ENCODE peak calls at places on chromosomes 13 and 19, in six cellular contexts. One of them, this sample, is unnamed.

GRCh38 chr19:55257461-55258411 is 1.1 kb downstream of the PPP6R1 start:
- DNase-seq in choroid plexus epithelial cell: peak; percentile 26
- DNase-seq in heart right ventricle: no peak
- DNase-seq in activated T-helper 1 cell treated with anti-CD3 and anti-CD28 coated beads, Interleukin-12 subunit alpha, Interleukin-12 subunit beta, Interleukin-2, Interleukin-4 antibody, amounts not matched to agents 30 ng/mL and 10 ng/mL and 1 ng/mL, durations not matched to agents 14 hours and 24 hours and 36 hours: peak; percentile 11
- DNase-seq in SK-N-DZ: no peak
- DNase-seq in AG08395: peak; percentile 30
- DNase-seq in this sample: no peak

GRCh38 chr19:33755314-33756020 is 41.2 kb upstream of the KCTD15 start:
- DNase-seq in activated T-helper 1 cell treated with anti-CD3 and anti-CD28 coated beads, Interleukin-12 subunit alpha, Interleukin-12 subunit beta, Interleukin-2, Interleukin-4 antibody, amounts not matched to agents 30 ng/mL and 10 ng/mL and 1 ng/mL, durations not matched to agents 14 hours and 24 hours and 36 hours: no peak
- DNase-seq in AG08395: no peak
- DNase-seq in choroid plexus epithelial cell: no peak
- DNase-seq in heart right ventricle: no peak
- DNase-seq in SK-N-DZ: no peak
- DNase-seq in this sample: no peak

GRCh38 chr19:29752450-29753025 is 37.5 kb upstream of the C19orf12 start:
- DNase-seq in choroid plexus epithelial cell: no peak
- DNase-seq in heart right ventricle: no peak
- DNase-seq in SK-N-DZ: no peak
- DNase-seq in AG08395: no peak
- DNase-seq in activated T-helper 1 cell treated with anti-CD3 and anti-CD28 coated beads, Interleukin-12 subunit alpha, Interleukin-12 subunit beta, Interleukin-2, Interleukin-4 antibody, amounts not matched to agents 30 ng/mL and 10 ng/mL and 1 ng/mL, durations not matched to agents 14 hours and 24 hours and 36 hours: no peak
- DNase-seq in this sample: no peak

GRCh38 chr13:22800726-22801401 is 379.9 kb upstream of the SGCG start:
- DNase-seq in SK-N-DZ: no peak
- DNase-seq in AG08395: peak; percentile 5
- DNase-seq in choroid plexus epithelial cell: no peak
- DNase-seq in heart right ventricle: no peak
- DNase-seq in activated T-helper 1 cell treated with anti-CD3 and anti-CD28 coated beads, Interleukin-12 subunit alpha, Interleukin-12 subunit beta, Interleukin-2, Interleukin-4 antibody, amounts not matched to agents 30 ng/mL and 10 ng/mL and 1 ng/mL, durations not matched to agents 14 hours and 24 hours and 36 hours: no peak
- DNase-seq in this sample: peak; percentile 18

GRCh38 chr19:8208710-8209110 is 460 bp upstream of the CERS4 start:
- DNase-seq in activated T-helper 1 cell treated with anti-CD3 and anti-CD28 coated beads, Interleukin-12 subunit alpha, Interleukin-12 subunit beta, Interleukin-2, Interleukin-4 antibody, amounts not matched to agents 30 ng/mL and 10 ng/mL and 1 ng/mL, durations not matched to agents 14 hours and 24 hours and 36 hours: no peak
- DNase-seq in AG08395: no peak
- DNase-seq in choroid plexus epithelial cell: no peak
- DNase-seq in SK-N-DZ: no peak
- DNase-seq in heart right ventricle: peak; percentile 86
- DNase-seq in this sample: no peak

GRCh38 chr13:79485014-79485441 is 4.1 kb downstream of the NDFIP2 start:
- DNase-seq in SK-N-DZ: no peak
- DNase-seq in choroid plexus epithelial cell: peak; percentile 93
- DNase-seq in activated T-helper 1 cell treated with anti-CD3 and anti-CD28 coated beads, Interleukin-12 subunit alpha, Interleukin-12 subunit beta, Interleukin-2, Interleukin-4 antibody, amounts not matched to agents 30 ng/mL and 10 ng/mL and 1 ng/mL, durations not matched to agents 14 hours and 24 hours and 36 hours: no peak
- DNase-seq in AG08395: peak; percentile 57
- DNase-seq in heart right ventricle: no peak
- DNase-seq in this sample: peak; percentile 99

GRCh38 chr13:30192320-30193093 is 114.8 kb downstream of the KATNAL1 start:
- DNase-seq in activated T-helper 1 cell treated with anti-CD3 and anti-CD28 coated beads, Interleukin-12 subunit alpha, Interleukin-12 subunit beta, Interleukin-2, Interleukin-4 antibody, amounts not matched to agents 30 ng/mL and 10 ng/mL and 1 ng/mL, durations not matched to agents 14 hours and 24 hours and 36 hours: no peak
- DNase-seq in AG08395: no peak
- DNase-seq in SK-N-DZ: no peak
- DNase-seq in choroid plexus epithelial cell: peak; percentile 23
- DNase-seq in heart right ventricle: no peak
- DNase-seq in this sample: peak; percentile 19

GRCh38 chr13:75458696-75459422 is 23.1 kb downstream of the TBC1D4 start:
- DNase-seq in activated T-helper 1 cell treated with anti-CD3 and anti-CD28 coated beads, Interleukin-12 subunit alpha, Interleukin-12 subunit beta, Interleukin-2, Interleukin-4 antibody, amounts not matched to agents 30 ng/mL and 10 ng/mL and 1 ng/mL, durations not matched to agents 14 hours and 24 hours and 36 hours: no peak
- DNase-seq in choroid plexus epithelial cell: peak; percentile 42
- DNase-seq in SK-N-DZ: peak; percentile 68
- DNase-seq in heart right ventricle: peak; percentile 56
- DNase-seq in AG08395: no peak
- DNase-seq in this sample: peak; percentile 81

GRCh38 chr13:42174344-42175162 is 97.4 kb upstream of the AKAP11 start:
- DNase-seq in choroid plexus epithelial cell: peak; percentile 50
- DNase-seq in heart right ventricle: no peak
- DNase-seq in SK-N-DZ: no peak
- DNase-seq in activated T-helper 1 cell treated with anti-CD3 and anti-CD28 coated beads, Interleukin-12 subunit alpha, Interleukin-12 subunit beta, Interleukin-2, Interleukin-4 antibody, amounts not matched to agents 30 ng/mL and 10 ng/mL and 1 ng/mL, durations not matched to agents 14 hours and 24 hours and 36 hours: no peak
- DNase-seq in AG08395: no peak
- DNase-seq in this sample: peak; percentile 13

GRCh38 chr13:46748300-46748699 is 48.7 kb downstream of the ESD start:
- DNase-seq in heart right ventricle: no peak
- DNase-seq in choroid plexus epithelial cell: no peak
- DNase-seq in AG08395: no peak
- DNase-seq in SK-N-DZ: peak; percentile 88
- DNase-seq in activated T-helper 1 cell treated with anti-CD3 and anti-CD28 coated beads, Interleukin-12 subunit alpha, Interleukin-12 subunit beta, Interleukin-2, Interleukin-4 antibody, amounts not matched to agents 30 ng/mL and 10 ng/mL and 1 ng/mL, durations not matched to agents 14 hours and 24 hours and 36 hours: no peak
- DNase-seq in this sample: no peak

GRCh38 chr19:4016486-4016885 is 8.9 kb downstream of the PIAS4 start:
- DNase-seq in choroid plexus epithelial cell: no peak
- DNase-seq in SK-N-DZ: no peak
- DNase-seq in activated T-helper 1 cell treated with anti-CD3 and anti-CD28 coated beads, Interleukin-12 subunit alpha, Interleukin-12 subunit beta, Interleukin-2, Interleukin-4 antibody, amounts not matched to agents 30 ng/mL and 10 ng/mL and 1 ng/mL, durations not matched to agents 14 hours and 24 hours and 36 hours: no peak
- DNase-seq in heart right ventricle: no peak
- DNase-seq in AG08395: no peak
- DNase-seq in this sample: no peak

GRCh38 chr13:90750957-90751356 is 596.5 kb upstream of the MIR17HG start:
- DNase-seq in heart right ventricle: no peak
- DNase-seq in SK-N-DZ: peak; percentile 93
- DNase-seq in choroid plexus epithelial cell: no peak
- DNase-seq in activated T-helper 1 cell treated with anti-CD3 and anti-CD28 coated beads, Interleukin-12 subunit alpha, Interleukin-12 subunit beta, Interleukin-2, Interleukin-4 antibody, amounts not matched to agents 30 ng/mL and 10 ng/mL and 1 ng/mL, durations not matched to agents 14 hours and 24 hours and 36 hours: no peak
- DNase-seq in AG08395: no peak
- DNase-seq in this sample: peak; percentile 18

GRCh38 chr13:51928231-51928630 is 66.5 kb downstream of the CCDC70 start:
- DNase-seq in SK-N-DZ: no peak
- DNase-seq in heart right ventricle: no peak
- DNase-seq in activated T-helper 1 cell treated with anti-CD3 and anti-CD28 coated beads, Interleukin-12 subunit alpha, Interleukin-12 subunit beta, Interleukin-2, Interleukin-4 antibody, amounts not matched to agents 30 ng/mL and 10 ng/mL and 1 ng/mL, durations not matched to agents 14 hours and 24 hours and 36 hours: no peak
- DNase-seq in choroid plexus epithelial cell: no peak
- DNase-seq in AG08395: no peak
- DNase-seq in this sample: no peak

GRCh38 chr13:73849292-73849691 is 284.9 kb downstream of the KLF12 start:
- DNase-seq in SK-N-DZ: peak; percentile 37
- DNase-seq in heart right ventricle: no peak
- DNase-seq in choroid plexus epithelial cell: peak; percentile 80
- DNase-seq in AG08395: peak; percentile 28
- DNase-seq in activated T-helper 1 cell treated with anti-CD3 and anti-CD28 coated beads, Interleukin-12 subunit alpha, Interleukin-12 subunit beta, Interleukin-2, Interleukin-4 antibody, amounts not matched to agents 30 ng/mL and 10 ng/mL and 1 ng/mL, durations not matched to agents 14 hours and 24 hours and 36 hours: no peak
- DNase-seq in this sample: peak; percentile 57

GRCh38 chr13:98172570-98173405 is 4.3 kb downstream of the RNF113B start:
- DNase-seq in activated T-helper 1 cell treated with anti-CD3 and anti-CD28 coated beads, Interleukin-12 subunit alpha, Interleukin-12 subunit beta, Interleukin-2, Interleukin-4 antibody, amounts not matched to agents 30 ng/mL and 10 ng/mL and 1 ng/mL, durations not matched to agents 14 hours and 24 hours and 36 hours: no peak
- DNase-seq in heart right ventricle: no peak
- DNase-seq in SK-N-DZ: no peak
- DNase-seq in choroid plexus epithelial cell: peak; percentile 56
- DNase-seq in AG08395: peak; percentile 28
- DNase-seq in this sample: no peak

GRCh38 chr13:50892162-50892944 is 17.2 kb upstream of the RNASEH2B start:
- DNase-seq in heart right ventricle: no peak
- DNase-seq in SK-N-DZ: peak; percentile 74
- DNase-seq in AG08395: no peak
- DNase-seq in activated T-helper 1 cell treated with anti-CD3 and anti-CD28 coated beads, Interleukin-12 subunit alpha, Interleukin-12 subunit beta, Interleukin-2, Interleukin-4 antibody, amounts not matched to agents 30 ng/mL and 10 ng/mL and 1 ng/mL, durations not matched to agents 14 hours and 24 hours and 36 hours: no peak
- DNase-seq in choroid plexus epithelial cell: no peak
- DNase-seq in this sample: no peak

GRCh38 chr19:50481351-50482149 is 4.9 kb upstream of the GARIN5A start:
- DNase-seq in heart right ventricle: no peak
- DNase-seq in activated T-helper 1 cell treated with anti-CD3 and anti-CD28 coated beads, Interleukin-12 subunit alpha, Interleukin-12 subunit beta, Interleukin-2, Interleukin-4 antibody, amounts not matched to agents 30 ng/mL and 10 ng/mL and 1 ng/mL, durations not matched to agents 14 hours and 24 hours and 36 hours: no peak
- DNase-seq in SK-N-DZ: no peak
- DNase-seq in choroid plexus epithelial cell: no peak
- DNase-seq in AG08395: no peak
- DNase-seq in this sample: no peak

GRCh38 chr19:53333071-53333465 is 481 bp upstream of the ZNF845 start:
- DNase-seq in choroid plexus epithelial cell: no peak
- DNase-seq in activated T-helper 1 cell treated with anti-CD3 and anti-CD28 coated beads, Interleukin-12 subunit alpha, Interleukin-12 subunit beta, Interleukin-2, Interleukin-4 antibody, amounts not matched to agents 30 ng/mL and 10 ng/mL and 1 ng/mL, durations not matched to agents 14 hours and 24 hours and 36 hours: peak; percentile 8
- DNase-seq in SK-N-DZ: peak; percentile 58
- DNase-seq in heart right ventricle: peak; percentile 48
- DNase-seq in AG08395: peak; percentile 29
- DNase-seq in this sample: no peak

GRCh38 chr19:44553478-44554171 is 24.1 kb upstream of the CEACAM20 start:
- DNase-seq in SK-N-DZ: no peak
- DNase-seq in choroid plexus epithelial cell: peak; percentile 26
- DNase-seq in heart right ventricle: no peak
- DNase-seq in activated T-helper 1 cell treated with anti-CD3 and anti-CD28 coated beads, Interleukin-12 subunit alpha, Interleukin-12 subunit beta, Interleukin-2, Interleukin-4 antibody, amounts not matched to agents 30 ng/mL and 10 ng/mL and 1 ng/mL, durations not matched to agents 14 hours and 24 hours and 36 hours: no peak
- DNase-seq in AG08395: no peak
- DNase-seq in this sample: no peak

GRCh38 chr13:32264407-32264806 is 50.8 kb downstream of the ZAR1L start:
- DNase-seq in choroid plexus epithelial cell: peak; percentile 66
- DNase-seq in SK-N-DZ: no peak
- DNase-seq in AG08395: no peak
- DNase-seq in activated T-helper 1 cell treated with anti-CD3 and anti-CD28 coated beads, Interleukin-12 subunit alpha, Interleukin-12 subunit beta, Interleukin-2, Interleukin-4 antibody, amounts not matched to agents 30 ng/mL and 10 ng/mL and 1 ng/mL, durations not matched to agents 14 hours and 24 hours and 36 hours: no peak
- DNase-seq in heart right ventricle: peak; percentile 69
- DNase-seq in this sample: no peak

GRCh38 chr13:105774739-105775460 is 760.6 kb downstream of the EFNB2 start:
- DNase-seq in AG08395: no peak
- DNase-seq in SK-N-DZ: no peak
- DNase-seq in activated T-helper 1 cell treated with anti-CD3 and anti-CD28 coated beads, Interleukin-12 subunit alpha, Interleukin-12 subunit beta, Interleukin-2, Interleukin-4 antibody, amounts not matched to agents 30 ng/mL and 10 ng/mL and 1 ng/mL, durations not matched to agents 14 hours and 24 hours and 36 hours: no peak
- DNase-seq in choroid plexus epithelial cell: peak; percentile 12
- DNase-seq in heart right ventricle: no peak
- DNase-seq in this sample: peak; percentile 100

GRCh38 chr13:46804391-46804815 is 7.4 kb upstream of the ESD start:
- DNase-seq in activated T-helper 1 cell treated with anti-CD3 and anti-CD28 coated beads, Interleukin-12 subunit alpha, Interleukin-12 subunit beta, Interleukin-2, Interleukin-4 antibody, amounts not matched to agents 30 ng/mL and 10 ng/mL and 1 ng/mL, durations not matched to agents 14 hours and 24 hours and 36 hours: no peak
- DNase-seq in SK-N-DZ: no peak
- DNase-seq in choroid plexus epithelial cell: peak; percentile 95
- DNase-seq in heart right ventricle: no peak
- DNase-seq in AG08395: peak; percentile 91
- DNase-seq in this sample: peak; percentile 97

GRCh38 chr19:51793994-51794393 is 963 bp upstream of the FPR3 start:
- DNase-seq in AG08395: no peak
- DNase-seq in SK-N-DZ: no peak
- DNase-seq in activated T-helper 1 cell treated with anti-CD3 and anti-CD28 coated beads, Interleukin-12 subunit alpha, Interleukin-12 subunit beta, Interleukin-2, Interleukin-4 antibody, amounts not matched to agents 30 ng/mL and 10 ng/mL and 1 ng/mL, durations not matched to agents 14 hours and 24 hours and 36 hours: no peak
- DNase-seq in heart right ventricle: no peak
- DNase-seq in choroid plexus epithelial cell: no peak
- DNase-seq in this sample: no peak

GRCh38 chr19:7928741-7929701 is 3.1 kb upstream of the CTXN1 start:
- DNase-seq in SK-N-DZ: no peak
- DNase-seq in heart right ventricle: no peak
- DNase-seq in AG08395: peak; percentile 72
- DNase-seq in activated T-helper 1 cell treated with anti-CD3 and anti-CD28 coated beads, Interleukin-12 subunit alpha, Interleukin-12 subunit beta, Interleukin-2, Interleukin-4 antibody, amounts not matched to agents 30 ng/mL and 10 ng/mL and 1 ng/mL, durations not matched to agents 14 hours and 24 hours and 36 hours: no peak
- DNase-seq in choroid plexus epithelial cell: peak; percentile 91
- DNase-seq in this sample: peak; percentile 86

GRCh38 chr13:28321751-28322150 is 173.2 kb downstream of the FLT1 start:
- DNase-seq in SK-N-DZ: no peak
- DNase-seq in choroid plexus epithelial cell: peak; percentile 28
- DNase-seq in activated T-helper 1 cell treated with anti-CD3 and anti-CD28 coated beads, Interleukin-12 subunit alpha, Interleukin-12 subunit beta, Interleukin-2, Interleukin-4 antibody, amounts not matched to agents 30 ng/mL and 10 ng/mL and 1 ng/mL, durations not matched to agents 14 hours and 24 hours and 36 hours: no peak
- DNase-seq in heart right ventricle: no peak
- DNase-seq in AG08395: no peak
- DNase-seq in this sample: no peak

GRCh38 chr13:35723820-35724219 is 247.3 kb upstream of the MAB21L1 start:
- DNase-seq in choroid plexus epithelial cell: peak; percentile 56
- DNase-seq in heart right ventricle: peak; percentile 33
- DNase-seq in AG08395: peak; percentile 73
- DNase-seq in SK-N-DZ: no peak
- DNase-seq in activated T-helper 1 cell treated with anti-CD3 and anti-CD28 coated beads, Interleukin-12 subunit alpha, Interleukin-12 subunit beta, Interleukin-2, Interleukin-4 antibody, amounts not matched to agents 30 ng/mL and 10 ng/mL and 1 ng/mL, durations not matched to agents 14 hours and 24 hours and 36 hours: no peak
- DNase-seq in this sample: no peak

GRCh38 chr19:51002542-51003311 is 1.3 kb upstream of the KLK8 start:
- DNase-seq in choroid plexus epithelial cell: no peak
- DNase-seq in activated T-helper 1 cell treated with anti-CD3 and anti-CD28 coated beads, Interleukin-12 subunit alpha, Interleukin-12 subunit beta, Interleukin-2, Interleukin-4 antibody, amounts not matched to agents 30 ng/mL and 10 ng/mL and 1 ng/mL, durations not matched to agents 14 hours and 24 hours and 36 hours: no peak
- DNase-seq in AG08395: no peak
- DNase-seq in heart right ventricle: no peak
- DNase-seq in SK-N-DZ: peak; percentile 6
- DNase-seq in this sample: peak; percentile 7

GRCh38 chr19:4930664-4931063 is 21.4 kb downstream of the UHRF1 start:
- DNase-seq in activated T-helper 1 cell treated with anti-CD3 and anti-CD28 coated beads, Interleukin-12 subunit alpha, Interleukin-12 subunit beta, Interleukin-2, Interleukin-4 antibody, amounts not matched to agents 30 ng/mL and 10 ng/mL and 1 ng/mL, durations not matched to agents 14 hours and 24 hours and 36 hours: no peak
- DNase-seq in heart right ventricle: no peak
- DNase-seq in AG08395: no peak
- DNase-seq in SK-N-DZ: no peak
- DNase-seq in choroid plexus epithelial cell: no peak
- DNase-seq in this sample: no peak

GRCh38 chr19:34084396-34085145 is 87.7 kb upstream of the LSM14A start:
- DNase-seq in choroid plexus epithelial cell: no peak
- DNase-seq in SK-N-DZ: no peak
- DNase-seq in heart right ventricle: no peak
- DNase-seq in AG08395: no peak
- DNase-seq in activated T-helper 1 cell treated with anti-CD3 and anti-CD28 coated beads, Interleukin-12 subunit alpha, Interleukin-12 subunit beta, Interleukin-2, Interleukin-4 antibody, amounts not matched to agents 30 ng/mL and 10 ng/mL and 1 ng/mL, durations not matched to agents 14 hours and 24 hours and 36 hours: no peak
- DNase-seq in this sample: no peak

GRCh38 chr13:44219808-44220544 is 153.6 kb upstream of the SERP2 start:
- DNase-seq in choroid plexus epithelial cell: peak; percentile 51
- DNase-seq in activated T-helper 1 cell treated with anti-CD3 and anti-CD28 coated beads, Interleukin-12 subunit alpha, Interleukin-12 subunit beta, Interleukin-2, Interleukin-4 antibody, amounts not matched to agents 30 ng/mL and 10 ng/mL and 1 ng/mL, durations not matched to agents 14 hours and 24 hours and 36 hours: no peak
- DNase-seq in heart right ventricle: no peak
- DNase-seq in AG08395: peak; percentile 7
- DNase-seq in SK-N-DZ: no peak
- DNase-seq in this sample: no peak

GRCh38 chr13:76894401-76895110 is 8.4 kb upstream of the KCTD12 start:
- DNase-seq in choroid plexus epithelial cell: no peak
- DNase-seq in SK-N-DZ: no peak
- DNase-seq in heart right ventricle: no peak
- DNase-seq in activated T-helper 1 cell treated with anti-CD3 and anti-CD28 coated beads, Interleukin-12 subunit alpha, Interleukin-12 subunit beta, Interleukin-2, Interleukin-4 antibody, amounts not matched to agents 30 ng/mL and 10 ng/mL and 1 ng/mL, durations not matched to agents 14 hours and 24 hours and 36 hours: no peak
- DNase-seq in AG08395: no peak
- DNase-seq in this sample: no peak

GRCh38 chr13:72530471-72530870 is 197.0 kb downstream of the MZT1 start:
- DNase-seq in AG08395: peak; percentile 6
- DNase-seq in SK-N-DZ: no peak
- DNase-seq in activated T-helper 1 cell treated with anti-CD3 and anti-CD28 coated beads, Interleukin-12 subunit alpha, Interleukin-12 subunit beta, Interleukin-2, Interleukin-4 antibody, amounts not matched to agents 30 ng/mL and 10 ng/mL and 1 ng/mL, durations not matched to agents 14 hours and 24 hours and 36 hours: no peak
- DNase-seq in heart right ventricle: no peak
- DNase-seq in choroid plexus epithelial cell: peak; percentile 61
- DNase-seq in this sample: peak; percentile 6

GRCh38 chr19:18109363-18109730 is 11.8 kb downstream of the MAST3 start:
- DNase-seq in choroid plexus epithelial cell: no peak
- DNase-seq in heart right ventricle: no peak
- DNase-seq in activated T-helper 1 cell treated with anti-CD3 and anti-CD28 coated beads, Interleukin-12 subunit alpha, Interleukin-12 subunit beta, Interleukin-2, Interleukin-4 antibody, amounts not matched to agents 30 ng/mL and 10 ng/mL and 1 ng/mL, durations not matched to agents 14 hours and 24 hours and 36 hours: no peak
- DNase-seq in SK-N-DZ: no peak
- DNase-seq in AG08395: no peak
- DNase-seq in this sample: no peak

GRCh38 chr13:45781553-45782326 is 69.8 kb downstream of the SIAH3 start:
- DNase-seq in AG08395: no peak
- DNase-seq in SK-N-DZ: peak; percentile 54
- DNase-seq in activated T-helper 1 cell treated with anti-CD3 and anti-CD28 coated beads, Interleukin-12 subunit alpha, Interleukin-12 subunit beta, Interleukin-2, Interleukin-4 antibody, amounts not matched to agents 30 ng/mL and 10 ng/mL and 1 ng/mL, durations not matched to agents 14 hours and 24 hours and 36 hours: no peak
- DNase-seq in heart right ventricle: peak; percentile 69
- DNase-seq in choroid plexus epithelial cell: no peak
- DNase-seq in this sample: peak; percentile 80

GRCh38 chr19:23470873-23471555 is 75.7 kb upstream of the ZNF91 start:
- DNase-seq in SK-N-DZ: peak; percentile 4
- DNase-seq in AG08395: no peak
- DNase-seq in heart right ventricle: no peak
- DNase-seq in choroid plexus epithelial cell: no peak
- DNase-seq in activated T-helper 1 cell treated with anti-CD3 and anti-CD28 coated beads, Interleukin-12 subunit alpha, Interleukin-12 subunit beta, Interleukin-2, Interleukin-4 antibody, amounts not matched to agents 30 ng/mL and 10 ng/mL and 1 ng/mL, durations not matched to agents 14 hours and 24 hours and 36 hours: no peak
- DNase-seq in this sample: no peak

GRCh38 chr13:25371608-25372274 is at the start of gene ATP8A2:
- DNase-seq in activated T-helper 1 cell treated with anti-CD3 and anti-CD28 coated beads, Interleukin-12 subunit alpha, Interleukin-12 subunit beta, Interleukin-2, Interleukin-4 antibody, amounts not matched to agents 30 ng/mL and 10 ng/mL and 1 ng/mL, durations not matched to agents 14 hours and 24 hours and 36 hours: no peak
- DNase-seq in SK-N-DZ: no peak
- DNase-seq in heart right ventricle: no peak
- DNase-seq in choroid plexus epithelial cell: no peak
- DNase-seq in AG08395: no peak
- DNase-seq in this sample: no peak

GRCh38 chr13:82565191-82565590 is 1317.1 kb downstream of the SLITRK1 start:
- DNase-seq in SK-N-DZ: no peak
- DNase-seq in choroid plexus epithelial cell: no peak
- DNase-seq in heart right ventricle: no peak
- DNase-seq in activated T-helper 1 cell treated with anti-CD3 and anti-CD28 coated beads, Interleukin-12 subunit alpha, Interleukin-12 subunit beta, Interleukin-2, Interleukin-4 antibody, amounts not matched to agents 30 ng/mL and 10 ng/mL and 1 ng/mL, durations not matched to agents 14 hours and 24 hours and 36 hours: no peak
- DNase-seq in AG08395: no peak
- DNase-seq in this sample: no peak